ENCODE peak calls at places on chromosomes 5 and 9, in seven cellular contexts. G is fibroblast of lung, S is H1, L is thoracic aorta, B is neural progenitor cell, U is Panc1, A is lung. J is an unnamed sample.

GRCh38 chr5:37435261-37435660 is 56.1 kb downstream of the WDR70 start:
- DNase-seq in A (no peak), L (no peak), G (peak; percentile 12), B (no peak), U (no peak), S (no peak), J (no peak)

GRCh38 chr9:125889122-125889523 is 141.9 kb downstream of the PBX3 start:
- DNase-seq in A (no peak), U (no peak), S (no peak), B (peak; percentile 44), G (peak; percentile 46), L (no peak), J (no peak)

GRCh38 chr9:96519095-96519494 is 69.1 kb downstream of the HABP4 start:
- DNase-seq in U (no peak), L (no peak), B (no peak), S (no peak), G (no peak), A (no peak), J (no peak)

GRCh38 chr5:142829821-142830220 is 59.6 kb downstream of the ARHGAP26 start:
- DNase-seq in S (no peak), A (no peak), B (no peak), U (no peak), G (no peak), L (no peak), J (no peak)

GRCh38 chr9:79155308-79155707 is 416.5 kb upstream of the TLE4 start:
- DNase-seq in U (no peak), G (no peak), B (no peak), A (no peak), L (no peak), S (no peak), J (no peak)

GRCh38 chr5:76504901-76505564 is 101.9 kb downstream of the IQGAP2 start:
- DNase-seq in B (no peak), L (no peak), G (no peak), A (no peak), U (no peak), S (no peak), J (no peak)

GRCh38 chr5:54719384-54720306 is 202.1 kb downstream of the SNX18 start:
- DNase-seq in U (no peak), B (peak; percentile 74), L (peak; percentile 55), G (peak; percentile 72), S (peak; percentile 38), A (no peak), J (no peak)

GRCh38 chr5:33059081-33059480 is 348.0 kb downstream of the NPR3 start:
- DNase-seq in S (no peak), U (no peak), A (no peak), L (no peak), B (no peak), G (no peak), J (no peak)

GRCh38 chr5:54207566-54207965 is 102.8 kb downstream of the ARL15 start:
- DNase-seq in B (peak; percentile 70), U (no peak), S (no peak), L (no peak), A (no peak), G (no peak), J (no peak)

GRCh38 chr5:134004626-134005414 is at the start of gene VDAC1:
- DNase-seq in G (peak; percentile 89), A (peak; percentile 77), B (peak; percentile 93), U (no peak), L (peak; percentile 64), S (no peak), J (peak; percentile 90)

GRCh38 chr5:61563401-61563800 is 231.3 kb downstream of the ZSWIM6 start:
- DNase-seq in G (no peak), S (no peak), A (no peak), B (no peak), U (no peak), L (no peak), J (no peak)

GRCh38 chr9:116494815-116495634 is 192.1 kb upstream of the TRIM32 start:
- DNase-seq in G (no peak), S (no peak), L (no peak), U (peak; percentile 13), B (peak; percentile 59), A (no peak), J (peak; percentile 74)

GRCh38 chr9:21317956-21318923 is 13.1 kb upstream of the IFNA5 start:
- DNase-seq in B (peak; percentile 62), A (no peak), G (peak; percentile 60), L (no peak), U (no peak), S (no peak), J (no peak)

GRCh38 chr5:105898183-105898582 is 1772.6 kb downstream of the EFNA5 start:
- DNase-seq in A (no peak), L (no peak), B (no peak), S (no peak), U (no peak), G (no peak), J (no peak)

GRCh38 chr9:114016101-114016500 is 62.0 kb downstream of the AMBP start:
- DNase-seq in A (no peak), G (no peak), B (no peak), S (no peak), U (no peak), L (no peak), J (no peak)

GRCh38 chr9:99385215-99385614 is 163.1 kb downstream of the SEC61B start:
- DNase-seq in B (no peak), A (no peak), G (no peak), U (no peak), L (no peak), S (no peak), J (no peak)

GRCh38 chr5:65075623-65076250 is 307.0 kb downstream of the CWC27 start:
- DNase-seq in U (no peak), A (no peak), B (no peak), L (no peak), S (no peak), G (no peak), J (no peak)
- H3K4me1 ChIP-seq in U (no peaks in the 10 kb centered on the region), A (no peaks in the 10 kb centered on the region), B (peaks cover 18% of the 10 kb centered on the region), L (peaks cover 14% of the 10 kb centered on the region), S (no peaks in the 10 kb centered on the region), G (no peaks in the 10 kb centered on the region), J (no peaks in the 10 kb centered on the region)

DNA sequence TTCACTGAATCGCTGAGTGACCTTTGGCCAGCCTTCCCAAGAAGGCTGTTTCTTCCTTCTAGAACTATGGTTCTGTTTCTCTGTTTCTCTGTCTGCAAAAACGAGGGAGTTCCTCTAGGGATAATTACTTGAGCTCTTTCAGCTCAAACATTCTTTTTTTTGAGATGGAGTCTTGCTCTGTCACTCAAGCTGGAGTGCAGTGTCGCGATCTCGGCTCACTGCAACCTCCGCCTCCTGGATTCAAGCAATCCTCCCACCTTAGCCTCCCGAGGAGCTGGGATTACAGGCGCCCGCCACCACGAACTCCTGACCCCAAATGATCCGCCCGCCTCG is 656 bp downstream of the TOMM5 start:
- DNase-seq in L (no peak), A (no peak), G (no peak), S (no peak), B (no peak), U (no peak), J (no peak)
- H3K4me3 ChIP-seq in L (peak overlapping the region; percentile 89), A (peak overlapping the region; percentile 94), G (peak overlapping the region; percentile 82), S (peak overlapping the region; percentile 86), B (peak overlapping the region; percentile 44), U (peak overlapping the region; percentile 74), J (peak overlapping the region; percentile 60)

GRCh38 chr5:164672931-164673694 is 1167.7 kb downstream of the MAT2B start:
- DNase-seq in U (no peak), L (no peak), S (no peak), G (peak; percentile 44), A (no peak), B (no peak), J (no peak)
- TF ChIP-seq CTCF in U (peak; percentile 29), L (no peak), S (no peak), G (no peak), A (no peak), B (peak; percentile 38), J (no peak)

GRCh38 chr9:33129886-33130284 is 37.3 kb downstream of the B4GALT1 start:
- DNase-seq in U (no peak), G (no peak), L (no peak), S (no peak), A (no peak), B (no peak), J (no peak)
- H3K4me1 ChIP-seq in U (no peaks in the 10 kb centered on the region), G (peaks cover 8% of the 10 kb centered on the region), L (peaks cover 64% of the 10 kb centered on the region), S (no peaks in the 10 kb centered on the region), A (peaks cover 7% of the 10 kb centered on the region), B (peaks cover 8% of the 10 kb centered on the region), J (peaks cover 19% of the 10 kb centered on the region)

GRCh38 chr9:128829477-128830251 is at the start of gene SPOUT1:
- DNase-seq in G (peak; percentile 86), S (peak; percentile 73), L (peak; percentile 81), A (peak; percentile 95), U (peak; percentile 59), B (peak; percentile 97), J (peak; percentile 96)

GRCh38 chr9:128824911-128825310 is 4.7 kb downstream of the SPOUT1 start:
- DNase-seq in L (no peak), S (no peak), G (no peak), U (no peak), A (no peak), B (no peak), J (no peak)

GRCh38 chr9:128828719-128829452 is 708 bp downstream of the SPOUT1 start:
- DNase-seq in G (no peak), S (no peak), U (no peak), L (no peak), A (no peak), B (no peak), J (peak; percentile 44)

GRCh38 chr9:128825923-128826702 is 3.5 kb downstream of the SPOUT1 start:
- DNase-seq in G (no peak), L (no peak), S (no peak), B (no peak), A (no peak), U (no peak), J (no peak)

GRCh38 chr9:128828267-128828666 is 1.3 kb downstream of the SPOUT1 start:
- DNase-seq in L (no peak), B (no peak), G (no peak), U (no peak), A (no peak), S (no peak), J (no peak)
- H3K4me3 ChIP-seq in L (no peak overlapping the region), B (peak overlapping the region; percentile 96), G (no peak overlapping the region), U (no peak overlapping the region), A (no peak overlapping the region), S (peak overlapping the region; percentile 91), J (no peak overlapping the region)

GRCh38 chr5:14277407-14278320 is 134.5 kb downstream of the TRIO start:
- DNase-seq in G (no peak), U (no peak), L (no peak), S (no peak), A (no peak), B (no peak), J (no peak)
- TF ChIP-seq CTCF in G (no peak), U (peak; percentile 10), L (no peak), S (no peak), A (no peak), B (no peak), J (no peak)

GRCh38 chr9:81661339-81661738 is 28.0 kb downstream of the TLE1 start:
- DNase-seq in U (no peak), B (no peak), A (no peak), L (no peak), S (no peak), G (peak; percentile 26), J (no peak)
- H3K4me1 ChIP-seq in U (no peaks in the 10 kb centered on the region), B (peaks cover 40% of the 10 kb centered on the region), A (peaks cover 4% of the 10 kb centered on the region), L (peaks cover 49% of the 10 kb centered on the region), S (peaks cover 7% of the 10 kb centered on the region), G (peaks cover 2% of the 10 kb centered on the region), J (peaks cover 7% of the 10 kb centered on the region)

GRCh38 chr5:2948875-2949274 is 197.4 kb upstream of the IRX2 start:
- DNase-seq in A (no peak), U (no peak), B (no peak), S (no peak), L (no peak), G (no peak), J (no peak)

GRCh38 chr5:2946315-2946714 is 194.8 kb upstream of the IRX2 start:
- DNase-seq in A (no peak), U (no peak), L (no peak), B (no peak), G (no peak), S (no peak), J (no peak)
- H3K4me3 ChIP-seq in A (no peak overlapping the region), U (no peak overlapping the region), L (no peak overlapping the region), B (no peak overlapping the region), G (no peak overlapping the region), S (no peak overlapping the region), J (no peak overlapping the region)